ENCODE peak calls at places on chromosomes 1 and 21, in eight cellular contexts. U, X, R, D, N, T, I and L are unnamed samples. For H3K4me1, the result is how much of the 10 kb centered on the place peaks cover.

GRCh38 chr1:177209357-177209756 is 38.6 kb downstream of the BRINP2 start:
- DNase-seq in U (peak), X (peak), R (peak), D (peak), N (no peak), T (peak), I (peak), L (peak)

GRCh38 chr1:91018006-91018405 is 3.8 kb downstream of the ZNF644 start:
- DNase-seq in U (no peak), X (no peak), R (no peak), D (peak), N (peak), T (no peak), I (no peak), L (no peak)

GRCh38 chr1:5659606-5660005 is 332.6 kb downstream of the NPHP4 start:
- DNase-seq in U (no peak), X (no peak), R (no peak), D (no peak), N (no peak), T (no peak), I (no peak), L (no peak)

GRCh38 chr1:51231121-51231520 is 5.0 kb upstream of the RNF11 start:
- DNase-seq in U (no peak), X (no peak), R (no peak), D (peak), N (no peak), T (no peak), I (no peak), L (no peak)

GRCh38 chr1:204074274-204075115 is 1.6 kb downstream of the SOX13 start:
- DNase-seq in U (peak), X (peak), R (peak), D (peak), N (peak), T (no peak), I (peak), L (peak)

GRCh38 chr1:175450219-175450618 is 257.6 kb upstream of the KIAA0040 start:
- DNase-seq in U (no peak), X (no peak), R (no peak), D (no peak), N (no peak), T (no peak), I (no peak), L (no peak)

GRCh38 chr1:5667513-5668325 is 324.5 kb downstream of the NPHP4 start:
- DNase-seq in U (no peak), X (no peak), R (no peak), D (no peak), N (no peak), T (no peak), I (no peak), L (no peak)

GRCh38 chr1:78650114-78650513 is 483 bp downstream of the IFI44 start:
- DNase-seq in U (no peak), X (no peak), R (no peak), D (peak), N (no peak), T (no peak), I (no peak), L (no peak)

GRCh38 chr1:25161981-25162380 is 70.3 kb downstream of the SYF2 start:
- DNase-seq in U (no peak), X (peak), R (no peak), D (peak), N (no peak), T (no peak), I (no peak), L (no peak)

GRCh38 chr1:64171797-64172281 is 31.6 kb upstream of the UBE2U start:
- DNase-seq in U (peak), X (no peak), R (no peak), D (peak), N (no peak), T (no peak), I (peak), L (no peak)

GRCh38 chr1:64163972-64164371 is 39.5 kb upstream of the UBE2U start:
- DNase-seq in U (no peak), X (no peak), R (no peak), D (peak), N (peak), T (no peak), I (peak), L (no peak)

GRCh38 chr1:64162804-64163203 is 40.6 kb upstream of the UBE2U start:
- DNase-seq in U (no peak), X (no peak), R (no peak), D (no peak), N (no peak), T (no peak), I (no peak), L (no peak)

GRCh38 chr1:64162151-64162550 is 41.3 kb upstream of the UBE2U start:
- DNase-seq in U (no peak), X (no peak), R (no peak), D (no peak), N (no peak), T (no peak), I (no peak), L (no peak)

DNA sequence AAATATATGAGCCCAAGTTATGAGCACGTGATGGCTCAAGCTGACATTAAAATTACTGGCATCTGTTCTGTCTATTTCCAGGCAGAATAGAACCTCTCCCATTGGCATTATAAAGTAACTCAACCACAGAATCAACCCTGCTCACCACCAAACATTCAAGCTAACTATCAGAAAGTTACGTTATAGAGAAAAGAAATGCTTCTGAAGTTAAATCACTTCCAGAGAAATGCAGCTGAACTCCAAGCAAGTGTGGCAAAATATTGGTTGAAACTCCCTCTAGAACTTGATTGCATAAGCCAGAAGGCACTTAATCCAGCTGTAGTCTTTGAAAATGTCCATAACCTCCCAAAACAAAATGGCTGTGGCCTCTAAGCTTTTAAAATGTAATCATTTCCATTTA is 36.2 kb upstream of the UBE2U start:
- DNase-seq in U (no peak), X (no peak), R (no peak), D (peak), N (no peak), T (no peak), I (no peak), L (no peak)
- H3K4me1 ChIP-seq in U (under half), X (under half), R (under half), D (under half), N (under half), T (under half), I (under half), L (under half)

GRCh38 chr1:4084053-4084431 is 184.0 kb upstream of the C1orf174 start:
- DNase-seq in U (no peak), X (no peak), R (no peak), D (no peak), N (no peak), T (no peak), I (no peak), L (no peak)
- H3K4me3 ChIP-seq in U (no peak), X (no peak), R (no peak), D (no peak), N (no peak), T (no peak), I (no peak), L (no peak)

GRCh38 chr1:35864813-35865212 is 18.2 kb upstream of the AGO1 start:
- DNase-seq in U (no peak), X (no peak), R (no peak), D (no peak), N (no peak), T (no peak), I (no peak), L (no peak)
- H3K4me1 ChIP-seq in U (under half), X (under half), R (under half), D (under half), N (under half), T (under half), I (under half), L (under half)

GRCh38 chr1:179031284-179031683 is 5.6 kb downstream of the FAM20B start:
- DNase-seq in U (no peak), X (no peak), R (no peak), D (no peak), N (no peak), T (no peak), I (no peak), L (no peak)

GRCh38 chr1:179030130-179030529 is 4.4 kb downstream of the FAM20B start:
- DNase-seq in U (no peak), X (no peak), R (no peak), D (no peak), N (no peak), T (no peak), I (no peak), L (no peak)

GRCh38 chr1:179030683-179031082 is 5.0 kb downstream of the FAM20B start:
- DNase-seq in U (no peak), X (no peak), R (no peak), D (no peak), N (no peak), T (no peak), I (no peak), L (no peak)

GRCh38 chr1:179029293-179029692 is 3.6 kb downstream of the FAM20B start:
- DNase-seq in U (no peak), X (no peak), R (no peak), D (no peak), N (peak), T (no peak), I (no peak), L (no peak)

GRCh38 chr1:179031855-179032513 is 6.3 kb downstream of the FAM20B start:
- DNase-seq in U (no peak), X (no peak), R (no peak), D (no peak), N (no peak), T (no peak), I (no peak), L (no peak)
- H3K4me3 ChIP-seq in U (no peak), X (no peak), R (no peak), D (no peak), N (no peak), T (no peak), I (no peak), L (peak)

GRCh38 chr21:42063206-42063577 is 7.9 kb upstream of the UMODL1 start:
- DNase-seq in U (peak), X (no peak), R (no peak), D (no peak), N (no peak), T (no peak), I (no peak), L (no peak)
- H3K4me1 ChIP-seq in U (under half), X (under half), R (under half), D (under half), N (under half), T (under half), I (under half), L (under half)

GRCh38 chr1:23215751-23216449 is 1.4 kb downstream of the HTR1D start:
- DNase-seq in U (no peak), X (no peak), R (no peak), D (no peak), N (peak), T (no peak), I (no peak), L (no peak)
- H3K4me3 ChIP-seq in U (no peak), X (no peak), R (no peak), D (no peak), N (peak), T (no peak), I (peak), L (no peak)

GRCh38 chr1:41369531-41369930 is 8.3 kb downstream of the FOXO6 start:
- DNase-seq in U (no peak), X (no peak), R (no peak), D (no peak), N (no peak), T (no peak), I (no peak), L (no peak)
- H3K4me1 ChIP-seq in U (under half), X (under half), R (under half), D (under half), N (half or more), T (under half), I (under half), L (half or more)

DNA sequence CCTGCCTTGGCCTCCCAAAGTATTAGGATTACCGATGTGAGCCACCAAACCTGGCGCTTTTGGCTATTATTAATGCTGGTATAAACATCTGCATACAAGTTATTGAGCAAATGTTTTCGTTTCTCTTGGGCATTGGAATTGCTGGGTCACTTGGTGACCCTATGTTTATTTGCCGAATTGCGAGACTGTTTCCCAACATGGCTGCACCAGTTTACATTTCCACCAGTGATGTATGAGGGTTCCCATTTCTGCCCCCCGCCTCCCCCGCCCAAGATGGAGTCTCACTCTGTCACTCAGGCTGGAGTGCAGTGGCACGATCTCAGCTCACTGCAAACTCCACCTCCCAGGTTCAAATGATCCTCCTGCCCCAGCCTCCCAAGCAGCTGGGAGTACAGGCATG is 20.9 kb downstream of the SFPQ start:
- DNase-seq in U (no peak), X (no peak), R (no peak), D (no peak), N (no peak), T (no peak), I (no peak), L (no peak)
- H3K4me3 ChIP-seq in U (no peak), X (no peak), R (no peak), D (no peak), N (no peak), T (no peak), I (no peak), L (no peak)